ENCODE peak calls at places on chromosomes 16 and 17, in six cellular contexts. Q, B, D, X, J and M are unnamed samples.

GRCh38 chr16:19517424-19518089 is 4.3 kb downstream of the GDE1 start:
- DNase-seq in J (peak), D (no peak), X (no peak), B (no peak), Q (no peak), M (no peak)

GRCh38 chr17:14950216-14950615 is 314.9 kb downstream of the PMP22 start:
- DNase-seq in Q (no peak), B (no peak), D (no peak), J (no peak), X (no peak), M (no peak)

GRCh38 chr17:42135664-42136653 is 13.4 kb downstream of the HSPB9 start:
- DNase-seq in J (peak), D (no peak), X (peak), B (peak), Q (peak), M (peak)

GRCh38 chr16:10579965-10580918 is at the start of gene EMP2:
- DNase-seq in B (peak), X (peak), D (no peak), Q (peak), J (peak), M (peak)

GRCh38 chr17:6677158-6677831 is 25.7 kb downstream of the C17orf100 start:
- DNase-seq in B (no peak), J (peak), X (peak), Q (no peak), D (no peak), M (no peak)

GRCh38 chr17:77555741-77556291 is 402.7 kb upstream of the TNRC6C start:
- DNase-seq in B (peak), D (no peak), J (peak), Q (peak), X (no peak), M (no peak)

GRCh38 chr17:71633391-71633849 is 487.4 kb upstream of the SOX9 start:
- DNase-seq in B (no peak), X (no peak), J (peak), D (no peak), Q (no peak), M (no peak)

GRCh38 chr16:86048882-86049585 is 150.1 kb downstream of the IRF8 start:
- DNase-seq in J (no peak), X (no peak), B (no peak), Q (no peak), D (no peak), M (no peak)

GRCh38 chr17:40355804-40356758 is 8.5 kb downstream of the GJD3 start:
- DNase-seq in B (peak), X (no peak), J (no peak), Q (no peak), D (no peak), M (peak)

GRCh38 chr17:74737299-74738050 is 419 bp downstream of the RAB37 start:
- DNase-seq in D (no peak), J (peak), Q (peak), X (peak), B (no peak), M (no peak)

GRCh38 chr16:71852146-71852545 is 6.4 kb downstream of the ATXN1L start:
- DNase-seq in D (no peak), B (no peak), Q (no peak), J (no peak), X (no peak), M (no peak)

GRCh38 chr16:88560722-88561484 is 9.3 kb upstream of the ZC3H18 start:
- DNase-seq in B (no peak), D (no peak), J (peak), X (peak), Q (peak), M (no peak)

GRCh38 chr17:20009052-20009301 is 182 bp upstream of the SPECC1 start:
- DNase-seq in Q (no peak), J (no peak), D (no peak), B (no peak), X (no peak), M (no peak)

GRCh38 chr17:82239401-82239925 is 10.6 kb downstream of the SLC16A3 start:
- DNase-seq in D (no peak), B (no peak), X (no peak), J (no peak), Q (no peak), M (no peak)

GRCh38 chr17:4588391-4588790 is 4.1 kb downstream of the SMTNL2 start:
- DNase-seq in D (no peak), X (no peak), Q (no peak), J (no peak), B (peak), M (peak)

GRCh38 chr17:81478119-81478518 is 34.5 kb downstream of the ACTG1 start:
- DNase-seq in D (no peak), X (no peak), J (no peak), B (no peak), Q (no peak), M (no peak)

GRCh38 chr17:62802531-62803205 is 5.4 kb downstream of the MARCHF10 start:
- DNase-seq in J (no peak), X (no peak), Q (no peak), D (no peak), B (no peak), M (no peak)

GRCh38 chr17:16662936-16663335 is 9.3 kb upstream of the ZNF624 start:
- DNase-seq in Q (no peak), D (no peak), J (peak), B (no peak), X (no peak), M (no peak)

GRCh38 chr17:45749831-45750335 is 34.2 kb upstream of the CRHR1 start:
- DNase-seq in J (no peak), B (no peak), D (no peak), Q (no peak), X (no peak), M (no peak)

GRCh38 chr17:47957591-47958490 is at the start of gene PRR15L:
- DNase-seq in B (no peak), Q (no peak), X (no peak), D (no peak), J (no peak), M (no peak)

GRCh38 chr16:74034862-74035261 is 261.8 kb upstream of the PSMD7 start:
- DNase-seq in B (no peak), J (peak), X (peak), Q (peak), D (no peak), M (no peak)

GRCh38 chr17:28878158-28878910 is 19.2 kb downstream of the FLOT2 start:
- DNase-seq in X (no peak), J (no peak), B (no peak), D (no peak), Q (no peak), M (no peak)

GRCh38 chr16:85798283-85798776 is 1.0 kb downstream of the EMC8 start:
- DNase-seq in D (no peak), J (no peak), X (no peak), B (peak), Q (no peak), M (no peak)

GRCh38 chr17:57480438-57481196 is 224.3 kb downstream of the MSI2 start:
- DNase-seq in J (peak), B (no peak), D (no peak), X (no peak), Q (peak), M (no peak)

GRCh38 chr16:65015577-65015976 is 106.3 kb downstream of the CDH11 start:
- DNase-seq in J (no peak), Q (no peak), D (no peak), X (no peak), B (no peak), M (no peak)

GRCh38 chr17:33115351-33115750 is 123.7 kb downstream of the SPACA3 start:
- DNase-seq in J (no peak), D (no peak), Q (no peak), X (no peak), B (no peak), M (no peak)

GRCh38 chr16:87391324-87391949 is 699 bp upstream of the MAP1LC3B start:
- DNase-seq in Q (peak), B (peak), D (no peak), J (peak), X (peak), M (peak)

GRCh38 chr16:54577566-54578180 is 291.1 kb upstream of the IRX3 start:
- DNase-seq in J (no peak), B (no peak), Q (no peak), X (no peak), D (no peak), M (no peak)

GRCh38 chr16:85171004-85171808 is 58.9 kb upstream of the CIBAR2 start:
- DNase-seq in J (no peak), D (no peak), X (no peak), Q (no peak), B (no peak), M (no peak)

GRCh38 chr17:33438578-33438977 is 145.5 kb upstream of the ASIC2 start:
- DNase-seq in B (no peak), X (no peak), Q (no peak), J (no peak), D (no peak), M (no peak)